ENCODE peak calls at places on chromosomes 11 and 22, in eight cellular contexts. One of them, this sample, is unnamed.

GRCh38 chr22:19880786-19881569 is 26.3 kb upstream of the GNB1L start:
- DNase-seq in choroid plexus epithelial cell: peak
- DNase-seq in neural crest cell: peak
- DNase-seq in A549: peak
- DNase-seq in HFF-Myc: peak
- DNase-seq in breast epithelium: no peak
- DNase-seq in keratinocyte: peak
- DNase-seq in brain microvascular endothelial cell: peak
- DNase-seq in this sample: peak

GRCh38 chr22:44483878-44484277 is 14.2 kb downstream of the RTL6 start:
- DNase-seq in breast epithelium: no peak
- DNase-seq in keratinocyte: no peak
- DNase-seq in HFF-Myc: no peak
- DNase-seq in neural crest cell: no peak
- DNase-seq in brain microvascular endothelial cell: no peak
- DNase-seq in A549: no peak
- DNase-seq in choroid plexus epithelial cell: no peak
- DNase-seq in this sample: no peak

GRCh38 chr11:6757373-6757967 is 14.3 kb downstream of the OR2AG2 start:
- DNase-seq in keratinocyte: peak
- DNase-seq in neural crest cell: peak
- DNase-seq in HFF-Myc: peak
- DNase-seq in choroid plexus epithelial cell: peak
- DNase-seq in brain microvascular endothelial cell: peak
- DNase-seq in A549: peak
- DNase-seq in breast epithelium: no peak
- DNase-seq in this sample: peak

GRCh38 chr11:61958590-61958989 is 8.4 kb downstream of the BEST1 start:
- DNase-seq in keratinocyte: no peak
- DNase-seq in breast epithelium: no peak
- DNase-seq in brain microvascular endothelial cell: no peak
- DNase-seq in neural crest cell: no peak
- DNase-seq in A549: no peak
- DNase-seq in choroid plexus epithelial cell: no peak
- DNase-seq in HFF-Myc: no peak
- DNase-seq in this sample: no peak

GRCh38 chr11:126863294-126863997 is 137.1 kb downstream of the KIRREL3 start:
- DNase-seq in keratinocyte: no peak
- DNase-seq in choroid plexus epithelial cell: no peak
- DNase-seq in breast epithelium: no peak
- DNase-seq in A549: no peak
- DNase-seq in neural crest cell: no peak
- DNase-seq in brain microvascular endothelial cell: no peak
- DNase-seq in HFF-Myc: no peak
- DNase-seq in this sample: no peak

GRCh38 chr22:44107341-44107740 is 73.4 kb upstream of the PARVG start:
- DNase-seq in choroid plexus epithelial cell: no peak
- DNase-seq in A549: no peak
- DNase-seq in breast epithelium: no peak
- DNase-seq in neural crest cell: no peak
- DNase-seq in brain microvascular endothelial cell: no peak
- DNase-seq in keratinocyte: no peak
- DNase-seq in HFF-Myc: no peak
- DNase-seq in this sample: no peak

GRCh38 chr22:43996170-43996980 is 27.7 kb upstream of the PARVB start:
- DNase-seq in neural crest cell: no peak
- DNase-seq in A549: no peak
- DNase-seq in HFF-Myc: no peak
- DNase-seq in breast epithelium: no peak
- DNase-seq in keratinocyte: no peak
- DNase-seq in choroid plexus epithelial cell: no peak
- DNase-seq in brain microvascular endothelial cell: no peak
- DNase-seq in this sample: no peak

GRCh38 chr11:113163291-113164030 is 150.9 kb upstream of the TTC12 start:
- DNase-seq in HFF-Myc: no peak
- DNase-seq in brain microvascular endothelial cell: no peak
- DNase-seq in breast epithelium: no peak
- DNase-seq in keratinocyte: no peak
- DNase-seq in choroid plexus epithelial cell: peak
- DNase-seq in neural crest cell: no peak
- DNase-seq in A549: no peak
- DNase-seq in this sample: no peak

GRCh38 chr11:14318581-14318981 is 40.4 kb downstream of the RRAS2 start:
- DNase-seq in brain microvascular endothelial cell: no peak
- DNase-seq in HFF-Myc: no peak
- DNase-seq in neural crest cell: no peak
- DNase-seq in keratinocyte: no peak
- DNase-seq in breast epithelium: no peak
- DNase-seq in choroid plexus epithelial cell: peak
- DNase-seq in A549: no peak
- DNase-seq in this sample: peak

GRCh38 chr22:28907311-28908008 is 24.1 kb downstream of the ZNRF3 start:
- DNase-seq in breast epithelium: no peak
- DNase-seq in keratinocyte: no peak
- DNase-seq in choroid plexus epithelial cell: no peak
- DNase-seq in A549: no peak
- DNase-seq in brain microvascular endothelial cell: no peak
- DNase-seq in neural crest cell: no peak
- DNase-seq in HFF-Myc: peak
- DNase-seq in this sample: no peak

GRCh38 chr11:9002920-9003572 is 755 bp downstream of the NRIP3 start:
- DNase-seq in A549: no peak
- DNase-seq in choroid plexus epithelial cell: no peak
- DNase-seq in keratinocyte: no peak
- DNase-seq in brain microvascular endothelial cell: no peak
- DNase-seq in breast epithelium: no peak
- DNase-seq in HFF-Myc: no peak
- DNase-seq in neural crest cell: no peak
- DNase-seq in this sample: no peak

DNA sequence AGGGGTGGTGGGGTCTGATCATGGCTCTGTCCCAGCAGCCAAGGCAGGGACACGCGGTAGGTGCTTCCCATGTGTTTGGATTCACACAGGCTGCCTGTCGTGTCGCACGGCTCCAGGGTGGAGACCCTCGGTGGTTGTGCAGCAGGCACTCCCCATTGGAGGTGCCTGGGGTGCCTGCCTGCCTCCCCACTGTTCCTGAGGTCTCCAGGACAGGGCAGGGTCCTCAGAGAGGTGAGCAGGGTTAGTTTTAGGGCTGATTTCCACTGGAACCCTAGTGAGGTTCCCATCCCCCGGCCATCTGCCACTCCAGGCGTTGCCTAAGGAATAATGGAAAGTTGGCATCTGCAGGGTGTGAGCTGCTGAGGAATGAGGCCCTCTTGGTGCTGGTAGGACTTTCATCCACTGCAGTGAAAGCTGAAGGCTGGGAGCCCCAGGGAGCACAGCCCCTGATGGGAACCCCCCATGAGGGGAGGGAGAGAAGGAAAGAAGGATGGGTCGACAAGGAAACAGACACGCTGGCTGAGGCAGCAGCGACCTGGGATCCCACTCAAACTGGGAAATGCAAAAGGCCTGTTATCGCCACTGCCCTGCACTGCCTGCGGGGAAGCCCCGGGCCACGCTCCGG is 32.2 kb downstream of the OSBPL5 start:
- DNase-seq in neural crest cell: no peak
- DNase-seq in brain microvascular endothelial cell: no peak
- DNase-seq in choroid plexus epithelial cell: no peak
- DNase-seq in HFF-Myc: no peak
- DNase-seq in breast epithelium: no peak
- DNase-seq in keratinocyte: no peak
- DNase-seq in A549: no peak
- DNase-seq in this sample: no peak
- TF ChIP-seq CTCF in neural crest cell: no peak
- TF ChIP-seq CTCF in brain microvascular endothelial cell: no peak
- TF ChIP-seq CTCF in choroid plexus epithelial cell: no peak
- TF ChIP-seq CTCF in HFF-Myc: no peak
- TF ChIP-seq CTCF in breast epithelium: no peak
- TF ChIP-seq CTCF in keratinocyte: no peak
- TF ChIP-seq CTCF in A549: no peak
- TF ChIP-seq CTCF in this sample: no peak

GRCh38 chr11:1226226-1226961 is 3.5 kb downstream of the MUC5B start:
- DNase-seq in neural crest cell: no peak
- DNase-seq in choroid plexus epithelial cell: no peak
- DNase-seq in breast epithelium: peak
- DNase-seq in HFF-Myc: no peak
- DNase-seq in keratinocyte: no peak
- DNase-seq in A549: no peak
- DNase-seq in brain microvascular endothelial cell: no peak
- DNase-seq in this sample: no peak
- TF ChIP-seq CTCF in neural crest cell: no peak
- TF ChIP-seq CTCF in choroid plexus epithelial cell: peak
- TF ChIP-seq CTCF in breast epithelium: no peak
- TF ChIP-seq CTCF in HFF-Myc: no peak
- TF ChIP-seq CTCF in keratinocyte: no peak
- TF ChIP-seq CTCF in A549: no peak
- TF ChIP-seq CTCF in brain microvascular endothelial cell: no peak
- TF ChIP-seq CTCF in this sample: no peak

GRCh38 chr22:24555496-24556253 is at the start of gene SNRPD3:
- DNase-seq in choroid plexus epithelial cell: peak
- DNase-seq in brain microvascular endothelial cell: peak
- DNase-seq in A549: peak
- DNase-seq in keratinocyte: no peak
- DNase-seq in neural crest cell: peak
- DNase-seq in HFF-Myc: peak
- DNase-seq in breast epithelium: peak
- DNase-seq in this sample: peak

GRCh38 chr22:24550902-24551229 is 4.1 kb downstream of the GUCD1 start:
- DNase-seq in neural crest cell: no peak
- DNase-seq in keratinocyte: no peak
- DNase-seq in brain microvascular endothelial cell: no peak
- DNase-seq in choroid plexus epithelial cell: no peak
- DNase-seq in HFF-Myc: no peak
- DNase-seq in breast epithelium: no peak
- DNase-seq in A549: no peak
- DNase-seq in this sample: no peak

GRCh38 chr22:24555160-24555495 is 190 bp upstream of the GUCD1 start:
- DNase-seq in neural crest cell: peak
- DNase-seq in HFF-Myc: peak
- DNase-seq in choroid plexus epithelial cell: peak
- DNase-seq in breast epithelium: peak
- DNase-seq in keratinocyte: peak
- DNase-seq in brain microvascular endothelial cell: peak
- DNase-seq in A549: peak
- DNase-seq in this sample: peak

GRCh38 chr22:24554316-24555159 is at the start of gene GUCD1:
- DNase-seq in choroid plexus epithelial cell: peak
- DNase-seq in brain microvascular endothelial cell: peak
- DNase-seq in keratinocyte: no peak
- DNase-seq in HFF-Myc: no peak
- DNase-seq in neural crest cell: peak
- DNase-seq in A549: no peak
- DNase-seq in breast epithelium: no peak
- DNase-seq in this sample: peak

DNA sequence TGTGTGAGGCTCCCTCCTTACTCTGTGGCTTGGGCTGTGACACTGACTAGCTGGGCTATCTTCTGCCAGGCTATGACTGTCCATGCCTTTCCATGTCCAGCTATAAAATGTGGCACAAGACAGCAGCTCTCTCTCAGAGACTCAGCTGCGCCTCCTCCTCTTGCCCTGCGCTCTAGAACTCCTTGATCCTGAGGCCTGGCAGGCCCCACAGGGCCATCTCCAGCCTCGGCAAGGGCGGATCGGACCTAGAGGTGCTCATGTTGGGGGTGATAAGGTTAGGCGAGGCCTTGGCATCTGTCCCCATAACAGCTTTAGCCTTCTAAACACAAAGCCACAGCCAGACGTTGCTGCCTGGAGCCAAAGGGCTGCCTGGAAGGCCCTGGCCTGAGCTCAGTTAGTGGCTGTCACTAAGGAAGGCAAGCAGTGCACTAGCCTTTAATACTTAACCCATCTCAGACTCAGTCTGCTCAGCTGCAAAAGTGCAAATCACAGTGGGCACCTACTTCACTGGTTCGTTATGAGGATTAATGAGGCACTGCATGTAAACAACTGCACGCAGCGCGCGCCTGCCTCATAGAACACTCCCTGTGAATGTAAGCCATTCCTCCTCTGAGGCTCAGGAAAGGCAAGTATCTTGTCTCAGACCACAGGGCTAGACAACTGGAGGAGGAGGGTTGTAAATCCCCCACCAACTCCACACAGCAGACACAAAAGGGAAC is 1.2 kb downstream of the GUCD1 start:
- DNase-seq in A549: no peak
- DNase-seq in neural crest cell: no peak
- DNase-seq in brain microvascular endothelial cell: peak
- DNase-seq in breast epithelium: no peak
- DNase-seq in HFF-Myc: no peak
- DNase-seq in choroid plexus epithelial cell: peak
- DNase-seq in keratinocyte: no peak
- DNase-seq in this sample: peak
- TF ChIP-seq CTCF in A549: no peak
- TF ChIP-seq CTCF in neural crest cell: no peak
- TF ChIP-seq CTCF in brain microvascular endothelial cell: no peak
- TF ChIP-seq CTCF in breast epithelium: no peak
- TF ChIP-seq CTCF in HFF-Myc: no peak
- TF ChIP-seq CTCF in choroid plexus epithelial cell: no peak
- TF ChIP-seq CTCF in keratinocyte: no peak
- TF ChIP-seq CTCF in this sample: no peak

DNA sequence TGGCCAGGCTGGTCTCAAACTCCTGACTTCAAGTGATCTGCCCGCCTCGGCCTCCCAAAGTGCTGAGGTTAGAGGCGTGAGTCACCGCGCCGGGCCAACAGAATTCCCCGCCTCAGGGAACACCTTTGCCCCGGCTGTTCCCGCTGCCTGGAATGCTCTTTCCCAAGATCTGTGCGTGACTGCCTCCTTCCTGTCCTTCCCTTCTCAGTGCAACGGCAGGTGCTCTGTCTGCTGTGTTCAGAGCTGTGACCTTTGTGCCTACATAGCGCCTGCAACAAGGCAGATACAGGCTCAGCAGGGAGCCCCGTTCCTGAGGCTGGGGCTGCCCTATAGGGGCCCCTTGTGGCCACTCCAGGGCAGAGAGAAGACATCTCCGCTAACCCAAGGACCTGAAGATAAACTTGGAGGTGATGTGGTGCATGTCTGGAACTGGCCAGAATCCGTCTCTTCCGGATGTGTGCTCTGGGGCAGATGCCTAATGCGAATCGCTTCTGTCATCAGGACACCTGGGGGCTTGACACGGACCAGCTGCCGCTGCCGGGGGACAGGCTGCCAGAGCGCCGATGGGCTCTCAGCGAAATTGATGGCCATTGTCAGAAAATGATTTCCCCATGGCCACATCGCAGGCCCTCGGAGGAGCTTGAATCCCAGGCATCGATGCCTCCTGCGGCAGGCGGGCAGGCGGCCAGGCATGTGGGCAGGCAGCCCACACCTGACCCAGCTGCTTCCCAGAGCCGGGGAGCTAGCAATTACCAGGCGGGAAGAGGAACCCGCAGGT is 43.5 kb upstream of the TCF20 start:
- DNase-seq in neural crest cell: peak
- DNase-seq in HFF-Myc: no peak
- DNase-seq in breast epithelium: peak
- DNase-seq in choroid plexus epithelial cell: peak
- DNase-seq in A549: peak
- DNase-seq in keratinocyte: peak
- DNase-seq in brain microvascular endothelial cell: peak
- DNase-seq in this sample: peak
- TF ChIP-seq CTCF in neural crest cell: peak
- TF ChIP-seq CTCF in HFF-Myc: peak
- TF ChIP-seq CTCF in breast epithelium: no peak
- TF ChIP-seq CTCF in choroid plexus epithelial cell: peak
- TF ChIP-seq CTCF in A549: peak
- TF ChIP-seq CTCF in keratinocyte: peak
- TF ChIP-seq CTCF in brain microvascular endothelial cell: peak
- TF ChIP-seq CTCF in this sample: peak

GRCh38 chr11:32215157-32215556 is 124.3 kb downstream of the RCN1 start:
- DNase-seq in choroid plexus epithelial cell: no peak
- DNase-seq in A549: no peak
- DNase-seq in brain microvascular endothelial cell: no peak
- DNase-seq in neural crest cell: no peak
- DNase-seq in HFF-Myc: no peak
- DNase-seq in breast epithelium: no peak
- DNase-seq in keratinocyte: no peak
- DNase-seq in this sample: no peak
- TF ChIP-seq CTCF in choroid plexus epithelial cell: peak
- TF ChIP-seq CTCF in A549: no peak
- TF ChIP-seq CTCF in brain microvascular endothelial cell: no peak
- TF ChIP-seq CTCF in neural crest cell: no peak
- TF ChIP-seq CTCF in HFF-Myc: no peak
- TF ChIP-seq CTCF in breast epithelium: no peak
- TF ChIP-seq CTCF in keratinocyte: no peak
- TF ChIP-seq CTCF in this sample: no peak